ENCODE peak calls at places on chromosomes 7 and 10, in ten cellular contexts. W, Q, Y, N, K, M, U, B, P and O are unnamed samples.
A peak's percentile ranks its signal among the peaks of the same experiment; 100 is the strongest.

GRCh38 chr10:133388973-133389818 is 4.8 kb upstream of the MTG1 start:
- DNase-seq in K (no peak), N (peak; percentile 82), P (no peak), U (no peak), B (no peak), M (no peak), Y (no peak), Q (peak; percentile 10), W (no peak), O (no peak)

GRCh38 chr10:52757777-52758176 is 14.8 kb downstream of the MBL2 start:
- DNase-seq in Q (no peak), N (no peak), Y (no peak), P (no peak), M (no peak), B (peak; percentile 59), K (no peak), U (no peak), W (no peak), O (no peak)

GRCh38 chr10:49367600-49367999 is 28.3 kb downstream of the DRGX start:
- DNase-seq in U (no peak), W (no peak), P (peak; percentile 26), K (no peak), N (no peak), M (no peak), Y (no peak), Q (no peak), B (no peak), O (no peak)

GRCh38 chr10:47098964-47099363 is 187.7 kb downstream of the PTPN20 start:
- DNase-seq in M (no peak), W (no peak), Y (no peak), Q (no peak), U (no peak), K (no peak), P (no peak), B (no peak), N (no peak), O (no peak)

GRCh38 chr10:122279725-122280141 is 8.6 kb downstream of the BTBD16 start:
- DNase-seq in P (peak; percentile 83), W (no peak), M (no peak), Q (no peak), U (peak; percentile 60), K (no peak), Y (peak; percentile 74), B (peak; percentile 70), N (no peak), O (peak; percentile 68)

GRCh38 chr10:131065673-131066331 is 245.7 kb downstream of the TCERG1L start:
- DNase-seq in K (no peak), P (peak; percentile 5), U (peak; percentile 89), M (no peak), B (no peak), Y (no peak), N (no peak), W (no peak), Q (peak; percentile 64), O (no peak)

GRCh38 chr10:21100871-21101514 is 203.9 kb upstream of the NEBL start:
- DNase-seq in N (no peak), P (no peak), U (no peak), M (no peak), Q (no peak), Y (peak; percentile 32), W (no peak), B (peak; percentile 84), K (no peak), O (peak; percentile 93)

GRCh38 chr10:99234067-99234738 is 1.4 kb downstream of the HPSE2 start:
- DNase-seq in N (peak; percentile 88), W (peak; percentile 74), M (peak; percentile 39), K (peak; percentile 24), U (peak; percentile 37), Q (peak; percentile 13), B (peak; percentile 14), P (peak; percentile 78), Y (peak; percentile 26), O (peak; percentile 13)

GRCh38 chr7:28318126-28318762 is 94.1 kb upstream of the CREB5 start:
- DNase-seq in P (no peak), N (no peak), B (no peak), M (no peak), K (no peak), U (no peak), W (no peak), Y (no peak), Q (no peak), O (peak; percentile 9)

GRCh38 chr7:28311670-28312069 is 100.6 kb upstream of the CREB5 start:
- DNase-seq in N (no peak), P (peak; percentile 48), W (no peak), K (no peak), U (no peak), B (no peak), M (no peak), Y (no peak), Q (no peak), O (no peak)

GRCh38 chr7:28316489-28316888 is 95.8 kb upstream of the CREB5 start:
- DNase-seq in P (no peak), U (no peak), Q (no peak), N (no peak), W (no peak), K (no peak), M (no peak), Y (no peak), B (no peak), O (peak; percentile 32)

GRCh38 chr7:28312973-28313372 is 99.3 kb upstream of the CREB5 start:
- DNase-seq in W (no peak), P (no peak), B (no peak), Q (no peak), K (no peak), U (no peak), Y (no peak), N (no peak), M (no peak), O (no peak)

GRCh38 chr7:28315565-28316420 is 96.5 kb upstream of the CREB5 start:
- DNase-seq in U (no peak), K (peak; percentile 68), Q (no peak), M (peak; percentile 67), Y (no peak), P (no peak), B (no peak), N (no peak), W (no peak), O (peak; percentile 55)
- H3K4me3 ChIP-seq in U (no peak overlapping the region), K (no peak overlapping the region), Q (no peak overlapping the region), M (no peak overlapping the region), Y (no peak overlapping the region), P (no peak overlapping the region), B (no peak overlapping the region), N (no peak overlapping the region), W (no peak overlapping the region), O (no peak overlapping the region)

GRCh38 chr7:1591876-1592275 is 22.0 kb upstream of the PSMG3 start:
- DNase-seq in P (no peak), W (no peak), U (no peak), B (no peak), K (no peak), N (no peak), M (no peak), Y (no peak), Q (no peak), O (no peak)

GRCh38 chr7:1591396-1591795 is 21.6 kb upstream of the PSMG3 start:
- DNase-seq in P (no peak), U (no peak), Q (no peak), B (no peak), K (no peak), N (no peak), W (no peak), M (no peak), Y (no peak), O (no peak)

GRCh38 chr7:1590887-1591286 is 21.1 kb upstream of the PSMG3 start:
- DNase-seq in Q (no peak), Y (no peak), N (no peak), M (no peak), W (no peak), B (no peak), U (no peak), P (no peak), K (no peak), O (no peak)

GRCh38 chr7:1588978-1589377 is 19.1 kb upstream of the PSMG3 start:
- DNase-seq in Q (no peak), U (no peak), K (no peak), B (no peak), W (no peak), Y (no peak), M (no peak), N (no peak), P (no peak), O (no peak)

DNA sequence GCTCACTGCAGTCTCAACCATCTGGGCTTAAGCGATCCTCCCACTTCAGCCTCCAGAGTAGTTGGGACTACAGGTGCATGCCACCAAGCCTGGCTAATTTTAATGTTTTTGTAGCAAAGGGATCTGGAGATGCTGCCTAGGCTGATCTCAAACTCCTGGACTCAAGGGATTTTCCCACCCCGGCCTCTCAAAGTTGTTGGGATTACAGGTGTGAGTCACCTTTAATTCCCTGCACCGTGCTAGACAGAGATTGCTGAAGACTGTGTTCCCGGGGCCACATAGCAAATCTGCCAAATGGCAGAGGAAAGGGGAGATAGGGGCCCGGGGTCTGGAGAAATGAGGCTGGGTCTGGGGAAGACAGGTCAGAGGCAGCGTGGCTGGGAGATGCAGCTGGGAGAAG is 20.6 kb upstream of the PSMG3 start:
- DNase-seq in K (no peak), P (no peak), Q (no peak), N (no peak), Y (no peak), M (no peak), B (no peak), U (no peak), W (no peak), O (no peak)
- H3K27me3 ChIP-seq in K (no peaks in the 10 kb centered on the region), P (no peaks in the 10 kb centered on the region), Q (no peaks in the 10 kb centered on the region), N (peaks cover 2% of the 10 kb centered on the region), Y (peaks cover 13% of the 10 kb centered on the region), M (peaks cover 11% of the 10 kb centered on the region), B (peaks cover 37% of the 10 kb centered on the region), U (peaks cover 45% of the 10 kb centered on the region), W (no peaks in the 10 kb centered on the region), O (peaks cover 4% of the 10 kb centered on the region)

GRCh38 chr10:80185522-80186299 is 19.6 kb downstream of the ANXA11 start:
- DNase-seq in W (no peak), Q (no peak), B (no peak), N (no peak), M (no peak), Y (no peak), P (no peak), K (no peak), U (no peak), O (no peak)

GRCh38 chr10:80187060-80187459 is 18.3 kb downstream of the ANXA11 start:
- DNase-seq in K (no peak), M (no peak), W (no peak), Y (no peak), N (no peak), B (no peak), Q (no peak), P (no peak), U (no peak), O (no peak)

GRCh38 chr10:80186364-80187012 is 18.8 kb downstream of the ANXA11 start:
- DNase-seq in N (no peak), P (no peak), Q (no peak), W (no peak), U (no peak), B (no peak), K (no peak), Y (no peak), M (no peak), O (no peak)

GRCh38 chr10:80187465-80188409 is 17.6 kb downstream of the ANXA11 start:
- DNase-seq in Q (no peak), W (no peak), K (no peak), U (no peak), N (peak; percentile 80), P (no peak), M (peak; percentile 55), B (no peak), Y (no peak), O (no peak)

DNA sequence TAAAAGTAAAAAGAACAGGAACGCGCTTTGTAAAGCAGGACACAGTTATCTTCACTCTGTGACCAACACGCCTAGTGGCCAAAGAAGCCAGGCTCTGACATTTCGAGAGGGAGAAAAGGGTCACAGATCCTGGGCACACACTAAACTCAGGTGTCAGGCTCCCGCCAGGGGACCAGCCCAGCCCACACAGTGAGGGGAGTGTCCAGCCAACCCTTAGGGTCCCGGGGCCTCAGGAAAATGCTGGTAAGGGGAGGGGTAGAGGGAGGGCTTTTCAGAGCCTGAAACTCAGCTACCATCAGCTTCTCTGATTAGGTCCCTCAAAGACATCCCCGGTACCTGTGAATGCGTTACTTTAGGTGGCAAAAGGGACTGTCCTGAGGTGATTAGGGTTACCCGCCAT is 16.6 kb downstream of the ANXA11 start:
- DNase-seq in P (no peak), W (no peak), Y (no peak), Q (no peak), M (no peak), N (no peak), K (no peak), U (no peak), B (no peak), O (no peak)
- H3K4me3 ChIP-seq in P (no peak overlapping the region), W (no peak overlapping the region), Y (no peak overlapping the region), Q (no peak overlapping the region), M (no peak overlapping the region), N (no peak overlapping the region), K (no peak overlapping the region), U (no peak overlapping the region), B (no peak overlapping the region), O (no peak overlapping the region)

GRCh38 chr7:143362126-143362961 is at the start of gene FAM131B:
- DNase-seq in K (no peak), Y (no peak), P (peak; percentile 66), U (peak; percentile 19), M (no peak), W (no peak), N (no peak), B (no peak), Q (no peak), O (no peak)
- H3K27me3 ChIP-seq in K (no peaks in the 10 kb centered on the region), Y (peaks cover 42% of the 10 kb centered on the region), P (peaks cover 22% of the 10 kb centered on the region), U (peaks cover 59% of the 10 kb centered on the region), M (peaks cover 10% of the 10 kb centered on the region), W (peaks cover 11% of the 10 kb centered on the region), N (peaks cover 3% of the 10 kb centered on the region), B (peaks cover 19% of the 10 kb centered on the region), Q (no peaks in the 10 kb centered on the region), O (peaks cover 24% of the 10 kb centered on the region)